ENCODE peak calls at places on chromosomes 3 and 15, in five cellular contexts. B is fibroblast of mammary gland; U is astrocyte of the spinal cord; Q is upper lobe of right lung; G is CD8-positive, alpha-beta T cell. F is an unnamed sample.

GRCh38 chr15:38795471-38796245 is 231.0 kb upstream of the RASGRP1 start:
- DNase-seq in B (no peak), G (no peak), U (no peak), Q (no peak), F (no peak)

GRCh38 chr15:26358708-26359107 is 414.2 kb downstream of the GABRB3 start:
- DNase-seq in Q (no peak), U (no peak), B (no peak), G (no peak), F (no peak)

GRCh38 chr3:175266478-175266877 is 407.3 kb downstream of the NAALADL2 start:
- DNase-seq in Q (no peak), U (peak; percentile 60), G (no peak), B (peak; percentile 65), F (no peak)

GRCh38 chr3:177602601-177603136 is 405.4 kb upstream of the TBL1XR1 start:
- DNase-seq in G (no peak), U (no peak), Q (no peak), B (no peak), F (no peak)

GRCh38 chr3:4588410-4588809 is 95.3 kb downstream of the ITPR1 start:
- DNase-seq in B (peak; percentile 82), Q (no peak), U (peak; percentile 35), G (no peak), F (no peak)

GRCh38 chr3:42556089-42556632 is 25.6 kb downstream of the SEC22C start:
- DNase-seq in B (no peak), Q (no peak), G (peak; percentile 21), U (no peak), F (no peak)

GRCh38 chr15:51623386-51623938 is 891 bp upstream of the DMXL2 start:
- DNase-seq in B (no peak), Q (no peak), G (no peak), U (no peak), F (no peak)

GRCh38 chr3:148269816-148270215 is 427.9 kb upstream of the AGTR1 start:
- DNase-seq in G (no peak), U (peak; percentile 28), B (peak; percentile 4), Q (no peak), F (no peak)

GRCh38 chr3:13103416-13104058 is 30.3 kb upstream of the IQSEC1 start:
- DNase-seq in Q (no peak), U (no peak), B (no peak), G (no peak), F (peak; percentile 65)

GRCh38 chr15:74866090-74866489 is 7.1 kb downstream of the SCAMP2 start:
- DNase-seq in Q (no peak), B (peak; percentile 86), U (peak; percentile 37), G (no peak), F (no peak)

GRCh38 chr15:97521894-97522293 is 438.6 kb upstream of the ARRDC4 start:
- DNase-seq in B (no peak), Q (no peak), U (peak; percentile 12), G (no peak), F (no peak)

DNA sequence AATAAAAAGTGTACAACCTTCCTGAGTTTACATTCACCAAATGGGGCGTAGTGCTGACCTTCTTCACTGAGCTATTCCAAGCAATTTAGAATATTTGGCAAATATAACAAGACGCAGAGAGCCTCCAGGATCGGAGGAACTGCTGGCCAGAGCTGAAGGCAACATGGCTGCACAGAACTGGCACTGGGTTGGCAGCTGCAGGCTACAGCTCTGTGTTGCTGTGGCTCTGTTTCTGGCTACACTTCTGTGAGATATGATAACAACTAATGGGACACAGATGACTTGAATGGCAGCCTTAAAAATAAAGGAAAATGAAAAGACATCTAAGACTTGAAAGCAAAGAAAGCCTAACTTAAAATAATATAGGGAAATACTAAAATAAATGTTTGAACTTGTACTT is 10.8 kb upstream of the SLC6A20 start:
- DNase-seq in U (no peak), Q (no peak), B (no peak), G (no peak), F (no peak)
- TF ChIP-seq CTCF in U (no peak), Q (no peak), B (no peak), G (no peak), F (no peak)

DNA sequence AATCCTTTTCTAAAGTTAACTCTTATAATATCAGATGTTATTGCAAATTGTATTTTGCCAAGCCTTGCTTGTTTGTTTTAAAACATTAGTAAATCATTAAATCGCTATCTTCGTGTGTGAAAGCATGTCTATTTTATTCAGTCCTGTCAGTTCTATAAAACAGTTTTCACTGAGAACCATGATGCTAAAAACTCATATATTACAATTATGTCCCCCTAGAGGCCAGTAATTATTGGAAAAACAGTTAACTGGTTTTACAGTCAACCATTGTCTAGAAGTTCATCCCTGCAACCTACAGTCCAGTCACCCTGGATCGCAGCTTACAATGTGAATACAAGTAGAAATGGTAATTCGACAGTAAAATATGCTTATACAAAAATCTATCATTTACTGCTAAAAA is 311.5 kb upstream of the ROBO2 start:
- DNase-seq in U (no peak), B (no peak), G (no peak), Q (no peak), F (no peak)
- TF ChIP-seq CTCF in U (no peak), B (no peak), G (no peak), Q (no peak), F (peak; percentile 31)

DNA sequence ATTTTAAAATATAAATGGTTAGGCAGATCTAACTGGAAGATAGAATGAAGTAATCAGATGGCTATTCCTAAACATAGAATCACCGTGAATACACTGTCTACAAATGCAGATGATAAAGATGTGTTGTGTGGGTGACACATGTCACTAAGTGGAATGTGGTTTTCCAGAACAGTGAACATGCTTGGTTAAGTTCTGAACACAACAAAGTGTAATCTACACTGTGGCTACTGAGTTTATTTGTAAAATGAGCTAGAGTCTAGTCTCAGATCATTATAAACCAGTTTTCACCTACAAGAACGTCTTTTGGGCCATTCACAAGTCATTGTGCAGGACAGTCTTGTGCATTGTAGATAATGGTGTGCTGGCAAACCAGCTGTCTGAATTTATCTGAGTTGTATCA is 35.3 kb downstream of the OXNAD1 start:
- DNase-seq in Q (no peak), U (no peak), B (no peak), G (no peak), F (no peak)
- TF ChIP-seq CTCF in Q (no peak), U (no peak), B (no peak), G (no peak), F (no peak)

DNA sequence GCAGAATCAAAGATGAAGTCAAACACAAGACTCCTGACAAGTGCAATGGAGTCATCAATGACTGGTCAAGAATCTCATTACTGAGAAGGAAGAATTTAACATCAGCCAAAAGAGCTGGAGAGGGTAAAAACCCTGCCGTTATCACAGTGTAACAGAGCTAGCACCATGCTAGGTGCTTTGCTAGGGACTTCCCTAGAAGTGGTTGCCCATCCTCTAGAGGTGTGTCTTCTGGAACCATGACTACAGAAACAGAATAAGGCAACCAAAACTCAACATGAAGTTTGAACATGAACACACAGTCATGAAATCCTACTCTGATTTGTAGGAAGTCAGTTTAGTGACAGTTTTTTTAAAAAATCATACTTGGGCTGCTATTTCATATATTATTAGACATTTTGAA is 9.5 kb downstream of the ACAD11 start:
- DNase-seq in Q (no peak), G (no peak), B (no peak), U (no peak), F (no peak)
- TF ChIP-seq CTCF in Q (no peak), G (no peak), B (no peak), U (no peak), F (no peak)